ENCODE peak calls at places on chromosomes 2 and 18, in four cellular contexts. I, G, J and M are unnamed samples.

GRCh38 chr2:45683292-45683691 is 31.8 kb downstream of the PRKCE start:
- DNase-seq in I (no peak), G (no peak), J (no peak), M (no peak)

GRCh38 chr2:204268971-204269370 is 276.3 kb upstream of the PARD3B start:
- DNase-seq in G (peak), I (no peak), J (no peak), M (no peak)

GRCh38 chr18:5738561-5738960 is 156.8 kb downstream of the TMEM200C start:
- DNase-seq in G (no peak), I (no peak), J (no peak), M (no peak)

GRCh38 chr18:24446953-24447537 is 13.4 kb upstream of the HRH4 start:
- DNase-seq in G (no peak), J (no peak), I (no peak), M (peak)

GRCh38 chr2:177242136-177242987 is 22.2 kb downstream of the NFE2L2 start:
- DNase-seq in G (peak), I (no peak), J (peak), M (peak)

GRCh38 chr18:8517276-8517675 is 92.0 kb upstream of the RAB12 start:
- DNase-seq in G (no peak), I (no peak), J (no peak), M (no peak)

GRCh38 chr2:220775856-220776467 is 796.1 kb downstream of the EPHA4 start:
- DNase-seq in I (no peak), J (no peak), G (peak), M (no peak)

GRCh38 chr18:29226201-29226600 is 1049.3 kb upstream of the CDH2 start:
- DNase-seq in I (no peak), G (no peak), J (no peak), M (peak)

GRCh38 chr2:163348843-163349395 is 386.9 kb downstream of the FIGN start:
- DNase-seq in G (peak), I (peak), J (no peak), M (peak)

GRCh38 chr2:117982376-117983033 is 31.4 kb downstream of the CCDC93 start:
- DNase-seq in I (no peak), G (no peak), J (no peak), M (no peak)

GRCh38 chr2:80256396-80257167 is 48.0 kb downstream of the LRRTM1 start:
- DNase-seq in I (no peak), G (peak), J (peak), M (peak)

GRCh38 chr2:43155842-43156511 is 70.4 kb downstream of the ZFP36L2 start:
- DNase-seq in G (no peak), I (no peak), J (no peak), M (no peak)

GRCh38 chr2:181552808-181553207 is 95.6 kb downstream of the ITGA4 start:
- DNase-seq in G (no peak), I (no peak), J (peak), M (peak)

GRCh38 chr2:188422726-188423125 is 131.1 kb downstream of the GULP1 start:
- DNase-seq in G (no peak), J (no peak), I (no peak), M (no peak)

GRCh38 chr2:169109502-169110409 is 40.4 kb downstream of the DHRS9 start:
- DNase-seq in J (peak), G (peak), I (peak), M (peak)

GRCh38 chr18:29711931-29712330 is 1330.6 kb downstream of the DSC3 start:
- DNase-seq in G (no peak), J (no peak), I (no peak), M (no peak)

GRCh38 chr2:162301151-162301804 is 17.2 kb downstream of the IFIH1 start:
- DNase-seq in J (peak), I (peak), G (peak), M (peak)

GRCh38 chr2:159716857-159717256 is 4.6 kb downstream of the MARCHF7 start:
- DNase-seq in I (no peak), J (no peak), G (no peak), M (no peak)